ENCODE peak calls at places on chromosomes 2 and 18, in seven cellular contexts. O is prostate gland, Z is suprapubic skin, L is right cardiac atrium, Y is HCT116, B is A673, C is Panc1. R is an unnamed sample. For H3K27me3, the result is how much of the 10 kb centered on the place peaks cover.

GRCh38 chr18:75844102-75844604 is 416.6 kb upstream of the SMIM21 start:
- DNase-seq in O (no peak), Z (no peak), L (no peak), Y (no peak), B (no peak), C (no peak), R (no peak)

GRCh38 chr2:104758199-104758620 is 95.7 kb upstream of the POU3F3 start:
- DNase-seq in O (no peak), Z (no peak), L (no peak), Y (no peak), B (no peak), C (no peak), R (no peak)

GRCh38 chr2:171855401-171855800 is 38.6 kb downstream of the SLC25A12 start:
- DNase-seq in O (no peak), Z (no peak), L (no peak), Y (no peak), B (no peak), C (no peak), R (no peak)

GRCh38 chr2:102315850-102316370 is 4.5 kb downstream of the IL1RL1 start:
- DNase-seq in O (no peak), Z (no peak), L (no peak), Y (no peak), B (no peak), C (no peak), R (no peak)

GRCh38 chr2:17747684-17748452 is 5.7 kb downstream of the SMC6 start:
- DNase-seq in O (no peak), Z (no peak), L (no peak), Y (no peak), B (peak), C (no peak), R (no peak)

GRCh38 chr2:28360742-28361293 is 31.8 kb upstream of the FOSL2 start:
- DNase-seq in O (no peak), Z (no peak), L (peak), Y (no peak), B (no peak), C (no peak), R (peak)

GRCh38 chr2:132651115-132652099 is 18.6 kb downstream of the LYPD1 start:
- DNase-seq in O (no peak), Z (no peak), L (no peak), Y (peak), B (peak), C (peak), R (peak)

GRCh38 chr2:100906131-100906530 is 86.2 kb downstream of the NPAS2 start:
- DNase-seq in O (no peak), Z (no peak), L (no peak), Y (no peak), B (no peak), C (no peak), R (no peak)

GRCh38 chr2:9473308-9473984 is 905 bp upstream of the IAH1 start:
- DNase-seq in O (no peak), Z (no peak), L (no peak), Y (no peak), B (no peak), C (no peak), R (no peak)

GRCh38 chr2:236168110-236169067 is at the start of gene GBX2:
- DNase-seq in O (no peak), Z (no peak), L (no peak), Y (peak), B (peak), C (no peak), R (peak)

GRCh38 chr18:35389095-35389618 is 12.0 kb upstream of the ZNF396 start:
- DNase-seq in O (no peak), Z (no peak), L (peak), Y (no peak), B (no peak), C (no peak), R (no peak)

GRCh38 chr18:43800584-43800983 is 523.3 kb upstream of the SYT4 start:
- DNase-seq in O (no peak), Z (no peak), L (no peak), Y (no peak), B (no peak), C (no peak), R (peak)

DNA sequence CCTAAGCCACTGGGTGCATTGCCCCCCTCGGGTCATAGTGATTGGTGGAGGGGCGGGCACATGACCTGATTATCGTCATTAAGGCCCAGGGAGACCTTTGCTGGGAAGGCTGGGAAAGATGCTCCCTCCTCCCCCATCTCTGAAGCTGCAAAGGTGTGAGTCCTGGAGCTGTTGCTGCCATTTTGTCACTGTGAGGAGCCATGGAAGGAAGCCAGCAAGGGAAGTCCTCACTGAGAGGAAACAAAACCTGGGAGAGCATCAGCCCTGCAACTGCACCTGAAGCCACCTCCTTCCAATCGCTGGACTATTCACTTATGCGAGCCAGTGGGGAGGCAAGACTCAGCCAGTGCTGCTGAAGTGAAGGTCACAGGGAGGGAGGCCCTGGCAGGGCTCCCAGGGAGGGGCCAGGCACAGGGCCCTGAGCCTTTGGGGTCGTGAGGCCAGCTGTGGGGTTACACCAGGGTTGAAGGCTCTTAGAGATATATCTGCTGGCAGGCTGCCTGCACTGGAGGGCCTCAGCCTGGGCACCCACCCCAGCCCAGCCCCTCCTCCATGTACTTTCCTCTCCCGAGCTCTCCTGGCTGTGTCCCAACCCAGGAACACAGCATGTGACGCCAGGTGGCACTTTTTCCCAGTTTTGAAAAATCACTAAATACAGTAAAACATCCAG is 10.7 kb upstream of the FAHD2A start:
- DNase-seq in O (no peak), Z (no peak), L (peak), Y (no peak), B (no peak), C (no peak), R (no peak)
- H3K27ac ChIP-seq in O (no peak), Z (no peak), L (no peak), Y (no peak), B (no peak), C (no peak), R (no peak)

GRCh38 chr18:70290482-70291294 is 1.8 kb downstream of the SOCS6 start:
- DNase-seq in O (no peak), Z (no peak), L (no peak), Y (no peak), B (no peak), C (no peak), R (no peak)
- H3K4me3 ChIP-seq in O (peak), Z (peak), L (peak), Y (peak), B (peak), C (peak), R (peak)

GRCh38 chr2:174722942-174723598 is 41.2 kb downstream of the CHRNA1 start:
- DNase-seq in O (no peak), Z (no peak), L (no peak), Y (no peak), B (no peak), C (no peak), R (no peak)
- H3K27me3 ChIP-seq in O (under half), Z (under half), L (under half), Y (under half), B (under half), C (under half), R (under half)

DNA sequence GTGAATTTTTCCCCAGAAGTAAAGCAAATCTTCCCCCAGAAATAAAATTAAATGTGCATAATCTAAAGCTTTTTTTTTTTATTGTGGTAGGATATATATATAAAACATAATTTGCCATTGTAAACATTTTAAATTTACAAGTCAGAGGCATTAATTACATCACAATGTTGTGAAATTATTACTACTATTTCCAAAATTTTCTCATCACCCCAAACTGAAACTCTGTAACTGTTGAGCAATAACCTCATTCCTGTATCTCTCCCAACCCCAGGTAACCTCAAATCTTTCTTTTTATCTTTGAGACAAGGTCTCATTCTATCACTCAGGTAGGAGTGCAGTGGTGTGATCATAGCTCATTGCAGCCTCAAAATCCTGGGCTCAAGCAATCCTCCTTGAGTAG is 11.2 kb downstream of the MRPL19 start:
- DNase-seq in O (no peak), Z (no peak), L (no peak), Y (no peak), B (no peak), C (no peak), R (no peak)
- H3K27ac ChIP-seq in O (no peak), Z (no peak), L (no peak), Y (no peak), B (no peak), C (no peak), R (no peak)

GRCh38 chr2:179262077-179262660 is 2.5 kb downstream of the SESTD1 start:
- DNase-seq in O (no peak), Z (no peak), L (no peak), Y (no peak), B (no peak), C (no peak), R (no peak)
- H3K4me3 ChIP-seq in O (no peak), Z (peak), L (no peak), Y (no peak), B (no peak), C (no peak), R (no peak)

GRCh38 chr18:8627540-8627939 is 18.3 kb downstream of the RAB12 start:
- DNase-seq in O (no peak), Z (no peak), L (no peak), Y (no peak), B (no peak), C (no peak), R (no peak)

GRCh38 chr18:8626414-8627106 is 17.3 kb downstream of the RAB12 start:
- DNase-seq in O (no peak), Z (no peak), L (no peak), Y (no peak), B (no peak), C (no peak), R (no peak)

GRCh38 chr18:8623549-8624106 is 14.4 kb downstream of the RAB12 start:
- DNase-seq in O (no peak), Z (no peak), L (peak), Y (no peak), B (no peak), C (no peak), R (no peak)

GRCh38 chr18:8627107-8627472 is 17.9 kb downstream of the RAB12 start:
- DNase-seq in O (no peak), Z (no peak), L (no peak), Y (no peak), B (no peak), C (no peak), R (no peak)

GRCh38 chr18:8625693-8626092 is 16.5 kb downstream of the RAB12 start:
- DNase-seq in O (no peak), Z (no peak), L (no peak), Y (no peak), B (no peak), C (no peak), R (no peak)
- H3K27me3 ChIP-seq in O (under half), Z (under half), L (under half), Y (under half), B (under half), C (under half), R (under half)

GRCh38 chr2:23545391-23545790 is 160.4 kb downstream of the KLHL29 start:
- DNase-seq in O (no peak), Z (no peak), L (peak), Y (no peak), B (peak), C (no peak), R (no peak)
- H3K27ac ChIP-seq in O (no peak), Z (no peak), L (no peak), Y (no peak), B (peak), C (no peak), R (peak)